ENCODE peak calls at places on chromosomes 7 and 10, in nine cellular contexts. D is AG04449, O is GM12865, E is IMR-90, X is mammary epithelial cell, F is OCI-LY7, T is fibroblast of the aortic adventitia, H is A549, W is mucosa of descending colon. R is an unnamed sample.

GRCh38 chr7:107057474-107057833 is 12.9 kb downstream of the PRKAR2B start:
- DNase-seq in W (no peak), E (no peak), O (no peak), H (no peak), X (no peak), T (no peak), D (no peak), F (no peak), R (no peak)

GRCh38 chr7:128699196-128699712 is 27.2 kb downstream of the GARIN1A start:
- DNase-seq in O (no peak), D (no peak), F (no peak), E (no peak), H (no peak), T (no peak), X (no peak), W (no peak), R (no peak)

GRCh38 chr10:47027108-47027811 is 116.0 kb downstream of the PTPN20 start:
- DNase-seq in T (no peak), W (no peak), H (no peak), F (no peak), E (no peak), D (no peak), X (no peak), O (no peak), R (no peak)

GRCh38 chr7:77329466-77330168 is 86.5 kb downstream of the GSAP start:
- DNase-seq in F (no peak), O (peak), W (no peak), D (no peak), T (no peak), E (no peak), H (no peak), X (no peak), R (no peak)

GRCh38 chr10:106582291-106582690 is 582.2 kb downstream of the SORCS1 start:
- DNase-seq in H (no peak), T (peak), W (no peak), X (peak), O (peak), E (peak), F (no peak), D (no peak), R (no peak)

GRCh38 chr10:71832967-71833366 is 18.1 kb downstream of the PSAP start:
- DNase-seq in F (peak), E (no peak), X (no peak), O (peak), W (no peak), D (no peak), H (no peak), T (no peak), R (no peak)

GRCh38 chr7:118183254-118183585 is 744 bp upstream of the LSM8 start:
- DNase-seq in T (no peak), H (no peak), D (no peak), F (peak), O (peak), W (peak), E (no peak), X (peak), R (no peak)

GRCh38 chr10:124685251-124685650 is 58.9 kb downstream of the FAM53B start:
- DNase-seq in D (no peak), X (no peak), T (no peak), H (no peak), F (peak), E (no peak), W (no peak), O (no peak), R (no peak)

DNA sequence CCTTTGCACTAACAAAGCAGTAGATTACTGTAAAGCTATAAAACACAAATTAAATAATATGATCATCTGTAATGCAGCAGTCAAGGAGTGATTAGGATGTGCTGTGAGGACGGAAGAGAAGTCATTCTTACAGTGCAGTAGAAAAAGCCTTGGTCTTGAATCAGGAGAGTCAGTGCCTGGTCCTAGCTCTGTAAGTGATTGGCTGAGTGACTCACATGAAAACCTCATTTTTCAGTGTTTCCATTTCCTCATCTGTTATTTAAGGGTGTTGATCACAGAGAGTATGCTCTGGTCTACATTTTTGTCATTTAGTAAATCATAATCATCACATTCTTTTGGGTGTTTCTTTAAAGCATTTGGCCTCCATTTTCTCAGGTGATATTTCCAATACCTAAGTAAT is 717.8 kb downstream of the LRMDA start:
- DNase-seq in T (no peak), W (no peak), E (no peak), X (peak), F (no peak), H (no peak), O (no peak), D (no peak), R (no peak)
- H3K4me3 ChIP-seq in T (no peak), W (no peak), E (no peak), X (no peak), F (no peak), H (no peak), O (no peak), D (no peak), R (no peak)

GRCh38 chr7:92808635-92809034 is 27.7 kb downstream of the CDK6 start:
- DNase-seq in D (no peak), W (no peak), O (no peak), E (no peak), F (no peak), X (no peak), H (no peak), T (no peak), R (no peak)
- H3K4me3 ChIP-seq in D (no peak), W (no peak), O (no peak), E (no peak), F (no peak), X (no peak), H (no peak), T (no peak), R (no peak)

DNA sequence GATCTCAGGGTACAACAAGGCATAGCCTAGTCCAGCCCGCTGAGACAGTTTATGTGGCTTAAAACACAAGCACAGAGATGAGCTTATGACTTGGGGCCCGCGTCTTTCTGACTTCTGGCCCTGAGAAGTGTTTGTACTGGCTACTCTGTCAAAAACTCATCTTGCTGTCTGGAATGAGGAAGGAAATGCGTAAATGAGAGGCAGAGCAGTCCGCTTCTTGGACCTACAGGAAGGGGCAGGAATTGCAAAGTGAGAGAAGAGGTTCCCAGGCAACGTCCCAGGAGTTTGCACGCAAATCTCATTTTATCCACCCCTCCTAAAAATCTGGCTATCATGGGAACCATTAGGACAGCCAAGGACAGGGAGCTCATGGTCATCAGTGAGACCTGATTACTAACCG is 5.5 kb downstream of the ANXA11 start:
- DNase-seq in W (peak), D (no peak), X (no peak), H (no peak), O (no peak), F (no peak), T (peak), E (peak), R (no peak)
- H3K4me3 ChIP-seq in W (no peak), D (no peak), X (no peak), H (no peak), O (no peak), F (peak), T (peak), E (no peak), R (peak)

GRCh38 chr10:93916257-93917063 is 22.7 kb downstream of the SLC35G1 start:
- DNase-seq in D (no peak), E (peak), F (peak), O (no peak), W (no peak), X (peak), T (peak), H (peak), R (no peak)
- H3K4me3 ChIP-seq in D (no peak), E (no peak), F (no peak), O (no peak), W (no peak), X (no peak), T (no peak), H (no peak), R (peak)

GRCh38 chr10:101050206-101051069 is 11.4 kb upstream of the KAZALD1 start:
- DNase-seq in W (peak), E (no peak), T (peak), D (no peak), X (no peak), F (peak), H (no peak), O (peak), R (no peak)
- H3K4me3 ChIP-seq in W (no peak), E (peak), T (peak), D (peak), X (no peak), F (peak), H (peak), O (no peak), R (peak)

DNA sequence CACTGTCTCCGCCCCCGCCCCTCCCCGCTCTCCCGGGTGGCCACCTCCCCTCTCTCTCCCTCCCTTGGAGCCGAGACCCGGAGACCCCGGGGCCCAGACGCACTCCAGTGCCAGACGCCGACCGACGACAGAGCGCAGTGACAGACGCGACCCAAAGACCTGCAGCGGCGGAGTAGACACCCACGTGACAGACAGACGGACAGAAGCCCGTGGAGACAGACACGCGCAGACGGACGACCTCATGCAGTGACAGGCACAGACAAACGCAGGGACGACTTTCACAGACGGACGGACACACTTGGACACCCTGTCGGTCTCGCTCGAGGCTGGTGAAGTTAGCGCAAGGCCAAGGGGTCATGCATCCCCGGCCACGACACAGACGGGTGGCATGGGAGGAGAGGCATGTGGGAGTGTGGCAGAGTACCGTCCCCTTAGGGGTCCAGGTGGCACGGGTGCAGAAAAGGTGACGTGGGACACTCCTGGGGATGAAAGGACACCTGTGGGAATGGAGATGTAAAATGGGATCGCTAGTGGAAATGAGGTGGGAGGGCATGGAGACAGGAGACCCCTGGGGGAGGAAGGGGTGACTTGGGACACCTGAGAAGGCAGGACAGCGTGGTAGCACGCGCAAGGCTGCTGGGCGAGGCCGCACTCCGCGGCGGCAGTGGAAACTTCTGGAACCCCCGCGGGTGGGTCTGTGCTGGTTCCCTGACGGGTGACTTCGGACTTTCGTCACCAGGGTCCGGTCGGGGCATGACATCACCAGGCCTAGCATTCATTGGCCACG is 461 bp upstream of the ACHE start:
- DNase-seq in T (no peak), O (no peak), F (no peak), D (no peak), W (peak), H (no peak), E (no peak), X (no peak), R (no peak)
- H3K4me3 ChIP-seq in T (no peak), O (no peak), F (no peak), D (peak), W (no peak), H (peak), E (no peak), X (no peak), R (peak)

DNA sequence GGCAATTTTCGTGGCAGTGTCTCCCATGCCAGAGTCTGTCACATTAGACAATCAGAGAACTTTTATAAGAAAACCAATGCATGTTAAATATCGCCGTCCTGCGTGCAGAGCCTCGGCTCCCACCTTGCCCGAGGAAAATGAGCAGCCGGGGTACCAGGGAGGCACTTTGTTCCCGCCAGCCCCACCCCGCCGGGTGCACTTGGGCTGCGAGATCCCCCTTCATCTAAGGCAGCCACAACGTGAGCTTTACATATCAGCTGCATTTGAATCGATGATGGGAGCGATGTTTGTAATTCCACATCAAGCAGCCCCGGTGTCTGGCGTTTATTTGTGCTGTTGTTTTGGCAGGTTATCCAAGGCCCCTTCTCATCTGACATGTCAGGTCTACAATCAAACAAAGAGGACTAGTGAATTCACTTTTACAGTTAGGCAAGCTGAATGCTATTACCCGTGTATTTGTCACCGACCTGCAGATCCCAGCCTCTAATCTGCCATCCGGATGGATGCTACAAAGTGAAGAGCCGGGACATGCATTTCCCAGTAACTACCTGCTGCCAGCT is 72.2 kb upstream of the MGMT start:
- DNase-seq in W (no peak), D (no peak), T (no peak), F (no peak), O (no peak), H (no peak), E (no peak), X (no peak), R (no peak)
- H3K4me3 ChIP-seq in W (no peak), D (no peak), T (no peak), F (no peak), O (no peak), H (no peak), E (no peak), X (no peak), R (no peak)

GRCh38 chr10:35950221-35950620 is 308.1 kb upstream of the FZD8 start:
- DNase-seq in T (no peak), O (no peak), D (no peak), W (no peak), E (no peak), X (no peak), H (no peak), F (no peak), R (no peak)
- H3K4me3 ChIP-seq in T (no peak), O (no peak), D (no peak), W (no peak), E (no peak), X (no peak), H (no peak), F (no peak), R (no peak)